ENCODE peak calls at places on chromosome 3, in five cellular contexts. I is MCF 10A, K is endothelial cell, D is KBM-7, P is astrocyte of the hippocampus. N is an unnamed sample.

GRCh38 chr3:37645801-37646380 is 215.8 kb upstream of the CTDSPL start:
- DNase-seq in I (peak), K (no peak), D (no peak), P (no peak), N (no peak)

GRCh38 chr3:40969341-40969740 is 230.0 kb upstream of the CTNNB1 start:
- DNase-seq in I (no peak), K (no peak), D (no peak), P (no peak), N (no peak)

GRCh38 chr3:66253790-66254620 is 33.2 kb downstream of the SLC25A26 start:
- DNase-seq in I (peak), K (no peak), D (peak), P (peak), N (peak)

GRCh38 chr3:52707585-52707984 is 1.7 kb downstream of the SPCS1 start:
- DNase-seq in I (no peak), K (no peak), D (peak), P (no peak), N (no peak)

GRCh38 chr3:52379610-52380009 is 63.5 kb downstream of the DNAH1 start:
- DNase-seq in I (no peak), K (no peak), D (no peak), P (no peak), N (no peak)

GRCh38 chr3:152195206-152195605 is 73.5 kb upstream of the MBNL1 start:
- DNase-seq in I (no peak), K (no peak), D (no peak), P (no peak), N (no peak)

GRCh38 chr3:122795674-122795969 is 753 bp downstream of the SLC49A4 start:
- DNase-seq in I (no peak), K (no peak), D (no peak), P (no peak), N (no peak)

GRCh38 chr3:12796171-12797123 is at the start of gene CAND2:
- DNase-seq in I (no peak), K (peak), D (no peak), P (peak), N (peak)

GRCh38 chr3:56197259-56197965 is 270.9 kb downstream of the ERC2 start:
- DNase-seq in I (peak), K (no peak), D (no peak), P (no peak), N (no peak)

GRCh38 chr3:90091557-90091956 is 984.1 kb downstream of the EPHA3 start:
- DNase-seq in I (peak), K (peak), D (peak), P (peak), N (peak)

GRCh38 chr3:64016941-64017620 is 6.2 kb downstream of the PSMD6 start:
- DNase-seq in I (no peak), K (no peak), D (no peak), P (peak), N (no peak)

GRCh38 chr3:57659810-57660439 is 33.0 kb downstream of the DENND6A start:
- DNase-seq in I (peak), K (no peak), D (no peak), P (no peak), N (no peak)

GRCh38 chr3:23193835-23194234 is 9.3 kb upstream of the UBE2E2 start:
- DNase-seq in I (no peak), K (no peak), D (no peak), P (no peak), N (no peak)

GRCh38 chr3:35067750-35068149 is 571.6 kb upstream of the ARPP21 start:
- DNase-seq in I (no peak), K (no peak), D (no peak), P (no peak), N (no peak)

GRCh38 chr3:167653750-167654149 is at the start of gene WDR49:
- DNase-seq in I (no peak), K (no peak), D (no peak), P (peak), N (no peak)